ENCODE peak calls at places on chromosomes 7 and 10, in seven cellular contexts. U is gastrocnemius medialis, N is tibial nerve, C is endodermal cell, H is PC-9, I is esophagus squamous epithelium, G is neural progenitor cell. D is an unnamed sample. For H3K36me3, the result is how much of the 10 kb centered on the place peaks cover.

GRCh38 chr10:21700474-21700873 is 166.4 kb downstream of the MLLT10 start:
- DNase-seq in U (no peak), N (no peak), C (no peak), H (no peak), I (no peak), G (peak), D (no peak)

GRCh38 chr7:15720849-15721471 is 34.5 kb upstream of the MEOX2 start:
- DNase-seq in U (no peak), N (peak), C (peak), H (peak), I (no peak), G (peak), D (no peak)

GRCh38 chr10:52454476-52454875 is 140.4 kb downstream of the DKK1 start:
- DNase-seq in U (no peak), N (no peak), C (no peak), H (no peak), I (no peak), G (no peak), D (no peak)

GRCh38 chr7:45524373-45524913 is 49.7 kb upstream of the ADCY1 start:
- DNase-seq in U (no peak), N (peak), C (no peak), H (no peak), I (no peak), G (no peak), D (no peak)

GRCh38 chr10:113062977-113063967 is 113.2 kb downstream of the TCF7L2 start:
- DNase-seq in U (no peak), N (no peak), C (peak), H (no peak), I (no peak), G (peak), D (no peak)

GRCh38 chr10:47261121-47261520 is 38.9 kb upstream of the GDF10 start:
- DNase-seq in U (no peak), N (no peak), C (peak), H (no peak), I (no peak), G (no peak), D (no peak)

GRCh38 chr7:22219739-22220493 is 137.0 kb downstream of the RAPGEF5 start:
- DNase-seq in U (no peak), N (no peak), C (no peak), H (no peak), I (no peak), G (no peak), D (no peak)

GRCh38 chr10:74799840-74800239 is 26.6 kb upstream of the KAT6B start:
- DNase-seq in U (no peak), N (no peak), C (no peak), H (peak), I (no peak), G (no peak), D (no peak)

GRCh38 chr10:62384057-62384446 is 9.9 kb downstream of the ZNF365 start:
- DNase-seq in U (no peak), N (no peak), C (no peak), H (peak), I (no peak), G (no peak), D (no peak)

GRCh38 chr10:109978481-109978880 is 29.3 kb upstream of the ADD3 start:
- DNase-seq in U (no peak), N (peak), C (peak), H (peak), I (no peak), G (peak), D (no peak)

GRCh38 chr7:82156938-82157337 is 286.6 kb downstream of the CACNA2D1 start:
- DNase-seq in U (no peak), N (no peak), C (no peak), H (no peak), I (no peak), G (no peak), D (no peak)

GRCh38 chr7:73716318-73716890 is 3.1 kb downstream of the STX1A start:
- DNase-seq in U (no peak), N (no peak), C (no peak), H (no peak), I (no peak), G (no peak), D (no peak)

GRCh38 chr10:79051766-79052165 is 17.0 kb upstream of the ZMIZ1 start:
- DNase-seq in U (no peak), N (no peak), C (peak), H (no peak), I (no peak), G (no peak), D (peak)

GRCh38 chr7:5677538-5678294 is 103.7 kb downstream of the RNF216 start:
- DNase-seq in U (no peak), N (peak), C (peak), H (peak), I (no peak), G (peak), D (peak)

GRCh38 chr7:132077986-132078385 is 498.3 kb downstream of the PLXNA4 start:
- DNase-seq in U (no peak), N (no peak), C (no peak), H (no peak), I (no peak), G (no peak), D (no peak)

GRCh38 chr10:60009316-60009715 is 103.0 kb upstream of the CCDC6 start:
- DNase-seq in U (no peak), N (no peak), C (no peak), H (no peak), I (no peak), G (no peak), D (no peak)

GRCh38 chr7:96614154-96614867 is 95.3 kb downstream of the SEM1 start:
- DNase-seq in U (no peak), N (no peak), C (no peak), H (no peak), I (no peak), G (no peak), D (no peak)

GRCh38 chr10:91035650-91036292 is 114.9 kb upstream of the ANKRD1 start:
- DNase-seq in U (no peak), N (no peak), C (no peak), H (no peak), I (no peak), G (no peak), D (no peak)

GRCh38 chr7:50119815-50120637 is 27.0 kb upstream of the ZPBP start:
- DNase-seq in U (no peak), N (no peak), C (peak), H (no peak), I (no peak), G (peak), D (no peak)

GRCh38 chr10:91210435-91210834 is 10.0 kb upstream of the PCGF5 start:
- DNase-seq in U (no peak), N (no peak), C (no peak), H (no peak), I (no peak), G (no peak), D (no peak)

GRCh38 chr7:96055717-96056116 is 266.2 kb downstream of the SLC25A13 start:
- DNase-seq in U (no peak), N (no peak), C (no peak), H (no peak), I (no peak), G (no peak), D (no peak)

GRCh38 chr10:92419740-92420553 is 129.0 kb downstream of the MARCHF5 start:
- DNase-seq in U (no peak), N (peak), C (peak), H (no peak), I (no peak), G (peak), D (peak)

GRCh38 chr7:92717982-92718716 is 118.2 kb downstream of the CDK6 start:
- DNase-seq in U (peak), N (peak), C (no peak), H (peak), I (no peak), G (no peak), D (peak)

GRCh38 chr10:14459670-14460069 is 128.9 kb upstream of the FRMD4A start:
- DNase-seq in U (no peak), N (no peak), C (no peak), H (no peak), I (no peak), G (no peak), D (no peak)

GRCh38 chr10:122577311-122577885 is 16.8 kb downstream of the DMBT1 start:
- DNase-seq in U (no peak), N (no peak), C (no peak), H (no peak), I (no peak), G (no peak), D (no peak)

GRCh38 chr7:78412216-78412858 is 613.8 kb downstream of the PHTF2 start:
- DNase-seq in U (no peak), N (no peak), C (no peak), H (no peak), I (no peak), G (no peak), D (no peak)

GRCh38 chr10:3043512-3044368 is 23.6 kb upstream of the PFKP start:
- DNase-seq in U (no peak), N (no peak), C (peak), H (peak), I (no peak), G (peak), D (peak)

GRCh38 chr7:55148571-55148970 is 129.8 kb downstream of the EGFR start:
- DNase-seq in U (no peak), N (no peak), C (no peak), H (no peak), I (no peak), G (no peak), D (no peak)

GRCh38 chr10:33107953-33108352 is 149.9 kb upstream of the ITGB1 start:
- DNase-seq in U (no peak), N (no peak), C (no peak), H (no peak), I (no peak), G (no peak), D (no peak)

GRCh38 chr10:118910702-118911101 is 118.8 kb upstream of the NANOS1 start:
- DNase-seq in U (no peak), N (no peak), C (no peak), H (no peak), I (no peak), G (no peak), D (no peak)

GRCh38 chr10:16440396-16441105 is 3.7 kb downstream of the PTER start:
- DNase-seq in U (no peak), N (no peak), C (peak), H (peak), I (no peak), G (no peak), D (no peak)

GRCh38 chr7:122314284-122314683 is 9.7 kb upstream of the FEZF1 start:
- DNase-seq in U (no peak), N (no peak), C (no peak), H (no peak), I (no peak), G (no peak), D (no peak)

GRCh38 chr7:122311280-122311679 is 6.7 kb upstream of the FEZF1 start:
- DNase-seq in U (no peak), N (no peak), C (peak), H (no peak), I (no peak), G (peak), D (no peak)

GRCh38 chr7:122311719-122312118 is 7.2 kb upstream of the FEZF1 start:
- DNase-seq in U (no peak), N (no peak), C (peak), H (no peak), I (no peak), G (peak), D (no peak)

GRCh38 chr7:122310119-122311021 is 5.8 kb upstream of the FEZF1 start:
- DNase-seq in U (no peak), N (no peak), C (peak), H (no peak), I (no peak), G (peak), D (no peak)

DNA sequence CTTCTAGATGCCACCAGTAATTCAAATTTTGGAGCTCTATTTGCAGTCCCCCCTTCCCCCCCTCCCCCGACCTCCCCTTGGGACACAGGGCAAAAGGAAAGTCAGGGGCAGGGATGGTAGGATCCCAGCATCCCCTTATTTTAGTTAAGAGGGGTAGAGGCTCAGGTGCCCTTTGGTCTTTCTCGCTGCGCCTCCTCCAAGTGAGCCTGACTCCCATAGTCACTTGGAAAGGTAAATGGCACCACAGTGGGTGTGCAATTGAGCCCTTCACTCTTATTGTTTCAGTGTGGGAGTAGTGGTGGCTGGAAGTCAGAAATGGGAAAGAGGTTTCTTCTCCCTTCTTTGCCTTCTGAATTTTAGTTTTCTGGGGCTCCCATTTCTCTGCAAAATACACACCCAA is 8.2 kb upstream of the FEZF1 start:
- DNase-seq in U (no peak), N (no peak), C (peak), H (no peak), I (no peak), G (peak), D (no peak)
- H3K27ac ChIP-seq in U (no peak), N (no peak), C (no peak), H (no peak), I (no peak), G (peak), D (no peak)

GRCh38 chr7:30162622-30163124 is 27.9 kb downstream of the MTURN start:
- DNase-seq in U (no peak), N (no peak), C (no peak), H (peak), I (no peak), G (peak), D (no peak)

GRCh38 chr7:30166155-30166840 is 31.5 kb downstream of the MTURN start:
- DNase-seq in U (no peak), N (no peak), C (no peak), H (peak), I (no peak), G (no peak), D (no peak)

GRCh38 chr7:30165590-30165989 is 30.8 kb downstream of the MTURN start:
- DNase-seq in U (no peak), N (no peak), C (no peak), H (no peak), I (no peak), G (no peak), D (no peak)

GRCh38 chr7:30163231-30163894 is 28.6 kb downstream of the MTURN start:
- DNase-seq in U (no peak), N (no peak), C (no peak), H (no peak), I (no peak), G (no peak), D (no peak)

GRCh38 chr7:30164567-30164966 is 29.8 kb downstream of the MTURN start:
- DNase-seq in U (no peak), N (no peak), C (no peak), H (peak), I (no peak), G (peak), D (no peak)
- TF ChIP-seq CTCF in U (peak), N (peak), C (peak), H (peak), I (peak), G (peak), D (peak)

DNA sequence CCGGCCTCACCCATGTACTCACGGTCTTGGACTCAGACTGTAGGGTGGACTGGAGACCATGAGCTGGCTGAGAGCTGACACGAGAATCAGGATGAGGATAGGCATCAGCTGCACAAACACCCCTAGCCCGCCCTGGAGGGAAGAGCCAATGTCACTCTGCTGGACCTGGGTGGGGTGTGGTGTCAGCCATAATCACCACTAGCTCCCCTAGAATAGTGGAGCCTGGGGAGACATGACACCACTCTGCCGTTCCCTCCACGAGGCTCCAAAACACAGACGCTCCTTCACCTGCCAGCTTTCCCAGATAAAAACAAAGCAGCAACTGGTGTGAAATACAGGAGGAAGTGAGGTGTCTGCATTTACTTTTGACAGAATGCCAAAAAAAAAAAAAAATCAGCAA is 16.5 kb downstream of the DNAJB12 start:
- DNase-seq in U (no peak), N (no peak), C (no peak), H (no peak), I (no peak), G (no peak), D (no peak)
- H3K36me3 ChIP-seq in U (under half), N (half or more), C (half or more), H (under half), I (under half), G (under half), D (under half)

GRCh38 chr7:155862516-155863257 is 50.4 kb upstream of the SHH start:
- DNase-seq in U (no peak), N (no peak), C (peak), H (no peak), I (no peak), G (no peak), D (no peak)

GRCh38 chr7:155860461-155860839 is 48.2 kb upstream of the SHH start:
- DNase-seq in U (no peak), N (no peak), C (peak), H (no peak), I (no peak), G (no peak), D (no peak)

GRCh38 chr7:155860840-155861479 is 48.7 kb upstream of the SHH start:
- DNase-seq in U (no peak), N (no peak), C (peak), H (peak), I (no peak), G (no peak), D (peak)

GRCh38 chr7:155862088-155862487 is 49.8 kb upstream of the SHH start:
- DNase-seq in U (no peak), N (no peak), C (no peak), H (no peak), I (no peak), G (no peak), D (no peak)

GRCh38 chr7:155861480-155861868 is 49.2 kb upstream of the SHH start:
- DNase-seq in U (no peak), N (no peak), C (peak), H (no peak), I (no peak), G (no peak), D (no peak)
- H3K27ac ChIP-seq in U (no peak), N (no peak), C (no peak), H (peak), I (no peak), G (no peak), D (no peak)

GRCh38 chr7:25392571-25393338 is 164.5 kb upstream of the NPVF start:
- DNase-seq in U (no peak), N (no peak), C (peak), H (no peak), I (no peak), G (peak), D (no peak)

GRCh38 chr7:25395976-25396375 is 167.7 kb upstream of the NPVF start:
- DNase-seq in U (no peak), N (no peak), C (no peak), H (no peak), I (no peak), G (no peak), D (no peak)

GRCh38 chr7:25388681-25389080 is 160.4 kb upstream of the NPVF start:
- DNase-seq in U (no peak), N (no peak), C (no peak), H (no peak), I (no peak), G (no peak), D (no peak)

GRCh38 chr7:25389489-25390106 is 161.3 kb upstream of the NPVF start:
- DNase-seq in U (no peak), N (no peak), C (no peak), H (no peak), I (no peak), G (peak), D (no peak)

DNA sequence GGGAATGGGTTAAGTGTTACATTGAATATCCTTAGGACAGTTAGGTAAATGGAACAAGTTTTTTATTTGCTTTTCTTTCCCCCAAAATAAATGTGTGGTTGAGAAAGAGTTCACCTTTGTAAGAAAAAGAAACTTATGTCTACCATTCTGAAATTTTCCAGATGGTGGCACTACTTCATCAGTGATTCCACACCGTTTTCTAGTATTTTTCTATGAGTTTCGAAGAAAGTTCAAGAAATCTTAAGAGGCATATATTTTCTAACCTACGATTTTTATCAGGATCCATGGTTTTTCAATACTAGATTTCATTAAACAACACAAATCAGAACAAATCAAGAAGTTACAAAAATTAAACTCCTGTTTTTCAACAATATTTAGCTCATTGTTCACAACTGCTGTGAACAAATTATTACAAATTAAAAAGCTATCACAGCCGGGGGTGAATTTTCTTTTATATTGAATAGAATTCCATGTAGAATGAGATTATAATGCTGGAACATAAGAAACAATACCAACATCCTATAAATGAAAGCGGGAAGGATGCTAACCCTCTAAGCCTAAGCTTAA is 163.1 kb upstream of the NPVF start:
- DNase-seq in U (no peak), N (no peak), C (no peak), H (no peak), I (no peak), G (peak), D (no peak)
- TF ChIP-seq CTCF in U (peak), N (peak), C (peak), H (peak), I (peak), G (peak), D (peak)

GRCh38 chr7:128318696-128319095 is 25.0 kb downstream of the RBM28 start:
- DNase-seq in U (no peak), N (no peak), C (no peak), H (no peak), I (no peak), G (no peak), D (no peak)

GRCh38 chr7:128324363-128324680 is 19.4 kb downstream of the RBM28 start:
- DNase-seq in U (no peak), N (no peak), C (no peak), H (no peak), I (no peak), G (no peak), D (no peak)

GRCh38 chr7:128321044-128321422 is 22.7 kb downstream of the RBM28 start:
- DNase-seq in U (no peak), N (no peak), C (no peak), H (no peak), I (no peak), G (no peak), D (no peak)

GRCh38 chr7:128323489-128324362 is 20.0 kb downstream of the RBM28 start:
- DNase-seq in U (no peak), N (no peak), C (no peak), H (no peak), I (no peak), G (no peak), D (no peak)

GRCh38 chr7:128322040-128322643 is 21.6 kb downstream of the RBM28 start:
- DNase-seq in U (no peak), N (no peak), C (no peak), H (peak), I (no peak), G (peak), D (no peak)
- H3K36me3 ChIP-seq in U (under half), N (half or more), C (half or more), H (under half), I (under half), G (under half), D (under half)

GRCh38 chr10:6195891-6196290 is 6.8 kb upstream of the PFKFB3 start:
- DNase-seq in U (no peak), N (no peak), C (no peak), H (no peak), I (no peak), G (no peak), D (no peak)
- H3K27ac ChIP-seq in U (peak), N (peak), C (no peak), H (no peak), I (peak), G (no peak), D (peak)